ENCODE peak calls at places on chromosome 16, in nine cellular contexts. E is upper lobe of right lung, F is cardiac fibroblast, U is AG10803, P is IMR-90, V is prostate gland, Y is body of pancreas, W is A549, B is choroid plexus epithelial cell. Z is an unnamed sample.
A peak's percentile ranks its signal among the peaks of the same experiment; 100 is the strongest.

GRCh38 chr16:21611546-21612384 is 12.4 kb downstream of the METTL9 start:
- DNase-seq in E (no peak), F (no peak), U (peak; percentile 37), P (no peak), V (no peak), Y (no peak), W (no peak), B (peak; percentile 51), Z (peak; percentile 65)

GRCh38 chr16:48609453-48610023 is 442 bp downstream of the N4BP1 start:
- DNase-seq in E (peak; percentile 70), F (peak; percentile 51), U (peak; percentile 60), P (peak; percentile 54), V (peak; percentile 49), Y (peak; percentile 70), W (peak; percentile 48), B (peak; percentile 51), Z (peak; percentile 62)

GRCh38 chr16:83187404-83187803 is 560.6 kb downstream of the CDH13 start:
- DNase-seq in E (no peak), F (peak; percentile 75), U (peak; percentile 62), P (peak; percentile 89), V (no peak), Y (no peak), W (no peak), B (peak; percentile 82), Z (peak; percentile 59)

GRCh38 chr16:83549836-83550569 is 257.8 kb upstream of the HSBP1 start:
- DNase-seq in E (no peak), F (no peak), U (peak; percentile 29), P (no peak), V (no peak), Y (no peak), W (no peak), B (no peak), Z (no peak)

GRCh38 chr16:22203091-22203490 is 3.0 kb upstream of the EEF2K start:
- DNase-seq in E (no peak), F (no peak), U (no peak), P (no peak), V (no peak), Y (no peak), W (no peak), B (no peak), Z (no peak)

GRCh38 chr16:65829076-65829475 is 537.4 kb upstream of the CDH5 start:
- DNase-seq in E (no peak), F (no peak), U (no peak), P (no peak), V (no peak), Y (no peak), W (no peak), B (no peak), Z (no peak)

GRCh38 chr16:19384656-19385055 is 33.0 kb upstream of the TMC5 start:
- DNase-seq in E (peak; percentile 83), F (no peak), U (no peak), P (no peak), V (peak; percentile 65), Y (peak; percentile 59), W (no peak), B (no peak), Z (no peak)

GRCh38 chr16:81778861-81779539 is at the start of gene PLCG2:
- DNase-seq in E (peak; percentile 92), F (peak; percentile 22), U (no peak), P (no peak), V (peak; percentile 74), Y (peak; percentile 67), W (peak; percentile 67), B (peak; percentile 33), Z (peak; percentile 20)

GRCh38 chr16:22425036-22425801 is 50.8 kb upstream of the CDR2 start:
- DNase-seq in E (no peak), F (peak; percentile 40), U (peak; percentile 82), P (no peak), V (no peak), Y (peak; percentile 20), W (no peak), B (no peak), Z (peak; percentile 43)

GRCh38 chr16:27320261-27321012 is 6.7 kb downstream of the IL4R start:
- DNase-seq in E (no peak), F (no peak), U (no peak), P (no peak), V (no peak), Y (peak; percentile 3), W (no peak), B (no peak), Z (no peak)

GRCh38 chr16:27431773-27432599 is 30.0 kb downstream of the IL21R start:
- DNase-seq in E (peak; percentile 29), F (peak; percentile 33), U (peak; percentile 37), P (peak; percentile 45), V (no peak), Y (no peak), W (no peak), B (peak; percentile 41), Z (no peak)

GRCh38 chr16:2954647-2955381 is 9.3 kb upstream of the KREMEN2 start:
- DNase-seq in E (no peak), F (no peak), U (no peak), P (no peak), V (no peak), Y (no peak), W (no peak), B (no peak), Z (no peak)

GRCh38 chr16:81833751-81834150 is 54.7 kb downstream of the PLCG2 start:
- DNase-seq in E (no peak), F (no peak), U (no peak), P (no peak), V (no peak), Y (no peak), W (no peak), B (no peak), Z (no peak)

GRCh38 chr16:4306439-4307214 is 9.2 kb upstream of the GLIS2 start:
- DNase-seq in E (no peak), F (no peak), U (no peak), P (no peak), V (no peak), Y (no peak), W (no peak), B (no peak), Z (no peak)

GRCh38 chr16:54236761-54237160 is 49.8 kb downstream of the IRX3 start:
- DNase-seq in E (no peak), F (peak; percentile 73), U (peak; percentile 68), P (peak; percentile 43), V (no peak), Y (no peak), W (no peak), B (no peak), Z (peak; percentile 30)

GRCh38 chr16:19716183-19716582 is 1.8 kb downstream of the KNOP1 start:
- DNase-seq in E (no peak), F (no peak), U (no peak), P (no peak), V (no peak), Y (no peak), W (no peak), B (no peak), Z (no peak)

GRCh38 chr16:75627856-75628255 is 4.8 kb upstream of the ADAT1 start:
- DNase-seq in E (no peak), F (no peak), U (no peak), P (peak; percentile 16), V (no peak), Y (no peak), W (no peak), B (peak; percentile 76), Z (peak; percentile 89)

GRCh38 chr16:75629132-75629531 is 6.1 kb upstream of the ADAT1 start:
- DNase-seq in E (no peak), F (no peak), U (no peak), P (no peak), V (no peak), Y (no peak), W (no peak), B (no peak), Z (no peak)

GRCh38 chr16:75626806-75627205 is 3.7 kb upstream of the ADAT1 start:
- DNase-seq in E (no peak), F (no peak), U (no peak), P (no peak), V (no peak), Y (no peak), W (no peak), B (no peak), Z (no peak)

GRCh38 chr16:75624921-75625334 is 1.8 kb upstream of the ADAT1 start:
- DNase-seq in E (no peak), F (peak; percentile 24), U (no peak), P (peak; percentile 63), V (no peak), Y (no peak), W (peak; percentile 13), B (peak; percentile 52), Z (peak; percentile 97)

DNA sequence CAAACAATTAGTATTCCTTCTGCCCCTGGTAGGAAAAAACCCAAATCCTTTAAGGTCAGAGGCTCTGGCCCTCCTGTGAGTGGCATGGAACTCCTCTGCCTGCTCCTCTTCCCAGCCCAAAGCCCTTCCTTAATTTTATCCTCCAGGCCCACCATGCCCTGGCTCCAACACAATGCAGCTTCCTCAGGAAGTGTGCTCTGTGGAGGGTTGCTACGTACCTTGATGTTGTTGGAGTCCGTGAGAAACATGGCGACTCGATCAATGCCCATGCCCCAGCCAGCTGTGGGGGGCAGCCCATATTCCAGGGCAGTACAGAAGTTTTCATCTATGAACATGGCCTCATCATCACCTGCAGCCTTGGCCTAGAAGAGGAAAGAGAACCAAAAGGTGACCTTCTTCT is 5.3 kb upstream of the ADAT1 start:
- DNase-seq in E (no peak), F (no peak), U (no peak), P (no peak), V (no peak), Y (no peak), W (no peak), B (no peak), Z (no peak)
- H3K4me3 ChIP-seq in E (no peak overlapping the region), F (no peak overlapping the region), U (no peak overlapping the region), P (no peak overlapping the region), V (no peak overlapping the region), Y (no peak overlapping the region), W (no peak overlapping the region), B (no peak overlapping the region), Z (no peak overlapping the region)

GRCh38 chr16:71249399-71249798 is 18.9 kb upstream of the HYDIN start:
- DNase-seq in E (no peak), F (no peak), U (no peak), P (no peak), V (no peak), Y (no peak), W (no peak), B (no peak), Z (no peak)
- TF ChIP-seq CTCF in E (no peak), F (no peak), U (no peak), P (peak; percentile 3), V (no peak), Y (no peak), W (no peak), B (no peak), Z (no peak)

DNA sequence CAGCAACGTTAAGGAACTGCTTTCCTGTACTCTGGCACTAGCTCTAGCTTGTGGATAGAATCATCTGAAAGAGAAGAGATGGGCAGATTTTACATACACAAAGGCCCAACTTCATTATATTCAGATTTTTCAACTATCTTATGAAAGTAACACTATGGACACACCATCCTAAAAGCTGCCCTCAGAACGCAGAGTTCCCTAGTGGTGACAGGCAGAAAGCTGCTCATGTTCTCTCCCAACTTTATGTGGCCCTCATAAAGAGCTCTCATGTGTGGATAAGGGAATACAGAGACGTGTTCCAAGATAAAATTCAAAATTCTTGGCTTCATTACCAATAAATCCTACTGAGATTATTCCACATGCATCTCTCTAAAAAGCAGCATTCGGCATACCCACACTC is 1.5 kb downstream of the CFAP20 start:
- DNase-seq in E (no peak), F (no peak), U (peak; percentile 15), P (no peak), V (no peak), Y (no peak), W (no peak), B (no peak), Z (no peak)
- H3K4me3 ChIP-seq in E (peak overlapping the region; percentile 91), F (peak overlapping the region; percentile 11), U (peak overlapping the region; percentile 90), P (peak overlapping the region; percentile 84), V (peak overlapping the region; percentile 88), Y (no peak overlapping the region), W (no peak overlapping the region), B (peak overlapping the region; percentile 91), Z (peak overlapping the region; percentile 95)

GRCh38 chr16:63720848-63721247 is 1401.0 kb downstream of the CDH11 start:
- DNase-seq in E (no peak), F (no peak), U (no peak), P (no peak), V (no peak), Y (no peak), W (no peak), B (no peak), Z (no peak)
- TF ChIP-seq CTCF in E (no peak), F (peak; percentile 7), U (peak; percentile 48), P (no peak), V (no peak), Y (no peak), W (no peak), B (peak; percentile 8), Z (peak; percentile 2)